ENCODE peak calls at places on chromosomes 6 and 20, in five cellular contexts. E is ovary, I is HL-60, Y is astrocyte of the spinal cord, M is esophagus squamous epithelium. J is an unnamed sample.

GRCh38 chr20:60883517-60883916 is 368.5 kb upstream of the CDH4 start:
- DNase-seq in Y (no peak), M (no peak), I (no peak), E (no peak), J (no peak)

GRCh38 chr20:46929902-46930301 is 35.3 kb downstream of the EYA2 start:
- DNase-seq in Y (no peak), M (no peak), I (no peak), E (no peak), J (no peak)

GRCh38 chr6:20197251-20197650 is 15.0 kb downstream of the MBOAT1 start:
- DNase-seq in I (no peak), E (no peak), M (no peak), Y (no peak), J (no peak)

GRCh38 chr6:151179321-151179720 is 60.4 kb upstream of the AKAP12 start:
- DNase-seq in M (no peak), E (no peak), I (no peak), Y (peak; percentile 85), J (no peak)

GRCh38 chr6:121590941-121591340 is 155.5 kb downstream of the GJA1 start:
- DNase-seq in E (no peak), I (no peak), Y (no peak), M (no peak), J (no peak)

GRCh38 chr6:147508073-147508870 is at the start of gene SAMD5:
- DNase-seq in M (no peak), Y (peak; percentile 72), E (peak; percentile 23), I (no peak), J (no peak)

GRCh38 chr6:16344756-16345155 is 106.4 kb downstream of the GMPR start:
- DNase-seq in E (no peak), I (no peak), M (no peak), Y (peak; percentile 60), J (no peak)

GRCh38 chr20:651713-652610 is 1.0 kb downstream of the SRXN1 start:
- DNase-seq in Y (no peak), I (peak; percentile 25), M (no peak), E (no peak), J (no peak)

GRCh38 chr6:144410059-144410458 is 124.9 kb downstream of the UTRN start:
- DNase-seq in Y (no peak), E (no peak), M (no peak), I (no peak), J (no peak)

GRCh38 chr20:39429716-39430115 is 467.6 kb downstream of the DHX35 start:
- DNase-seq in I (no peak), Y (no peak), E (no peak), M (no peak), J (no peak)

GRCh38 chr20:22285555-22285954 is 298.8 kb downstream of the FOXA2 start:
- DNase-seq in M (no peak), Y (no peak), I (no peak), E (no peak), J (no peak)

GRCh38 chr20:4134355-4134834 is 119.0 kb upstream of the RNF24 start:
- DNase-seq in Y (no peak), M (no peak), E (no peak), I (no peak), J (no peak)

GRCh38 chr6:87407531-87407895 is 259 bp upstream of the CFAP206 start:
- DNase-seq in I (no peak), M (no peak), Y (peak; percentile 55), E (no peak), J (no peak)

GRCh38 chr20:33183292-33183691 is 15.3 kb downstream of the BPIFA2 start:
- DNase-seq in E (no peak), I (no peak), Y (no peak), M (no peak), J (no peak)

GRCh38 chr6:149043476-149044130 is 273.9 kb upstream of the TAB2 start:
- DNase-seq in E (no peak), M (no peak), Y (no peak), I (peak; percentile 53), J (no peak)

GRCh38 chr6:55980627-55981211 is 105.3 kb upstream of the BMP5 start:
- DNase-seq in I (no peak), Y (peak; percentile 50), M (no peak), E (peak; percentile 26), J (no peak)

GRCh38 chr6:39758905-39759605 is 33.1 kb upstream of the DAAM2 start:
- DNase-seq in I (no peak), E (no peak), Y (no peak), M (no peak), J (no peak)

GRCh38 chr6:43969158-43969981 is 157.9 kb downstream of the MRPL14 start:
- DNase-seq in I (no peak), Y (no peak), E (no peak), M (no peak), J (no peak)

GRCh38 chr6:154440022-154440421 is 70.5 kb downstream of the CNKSR3 start:
- DNase-seq in I (no peak), Y (no peak), E (no peak), M (no peak), J (no peak)

GRCh38 chr6:8535505-8535904 is 100.2 kb upstream of the SLC35B3 start:
- DNase-seq in E (no peak), Y (no peak), I (no peak), M (no peak), J (no peak)

GRCh38 chr20:57786304-57786942 is 76.6 kb upstream of the PMEPA1 start:
- DNase-seq in E (no peak), Y (no peak), I (no peak), M (no peak), J (no peak)

GRCh38 chr20:25310268-25310920 is 62.5 kb downstream of the PYGB start:
- DNase-seq in M (peak; percentile 37), E (peak; percentile 46), Y (peak; percentile 87), I (peak; percentile 77), J (peak; percentile 50)

GRCh38 chr6:52517502-52518278 is 59.2 kb downstream of the TRAM2 start:
- DNase-seq in I (no peak), Y (peak; percentile 97), E (peak; percentile 93), M (no peak), J (peak; percentile 21)
- H3K4me3 ChIP-seq in I (no peak overlapping the region), Y (no peak overlapping the region), E (no peak overlapping the region), M (no peak overlapping the region), J (no peak overlapping the region)

GRCh38 chr6:141607956-141608355 is 524.8 kb upstream of the GJE1 start:
- DNase-seq in E (no peak), I (no peak), M (no peak), Y (no peak), J (no peak)

GRCh38 chr6:141610741-141611140 is 522.0 kb upstream of the GJE1 start:
- DNase-seq in M (no peak), I (no peak), Y (peak; percentile 14), E (no peak), J (no peak)
- TF ChIP-seq CTCF in M (no peak), I (no peak), Y (peak; percentile 41), E (no peak), J (no peak)

GRCh38 chr20:44153636-44154043 is 33.3 kb downstream of the JPH2 start:
- DNase-seq in I (no peak), M (no peak), Y (peak; percentile 18), E (no peak), J (no peak)
- H3K4me3 ChIP-seq in I (no peak overlapping the region), M (no peak overlapping the region), Y (no peak overlapping the region), E (no peak overlapping the region), J (no peak overlapping the region)

DNA sequence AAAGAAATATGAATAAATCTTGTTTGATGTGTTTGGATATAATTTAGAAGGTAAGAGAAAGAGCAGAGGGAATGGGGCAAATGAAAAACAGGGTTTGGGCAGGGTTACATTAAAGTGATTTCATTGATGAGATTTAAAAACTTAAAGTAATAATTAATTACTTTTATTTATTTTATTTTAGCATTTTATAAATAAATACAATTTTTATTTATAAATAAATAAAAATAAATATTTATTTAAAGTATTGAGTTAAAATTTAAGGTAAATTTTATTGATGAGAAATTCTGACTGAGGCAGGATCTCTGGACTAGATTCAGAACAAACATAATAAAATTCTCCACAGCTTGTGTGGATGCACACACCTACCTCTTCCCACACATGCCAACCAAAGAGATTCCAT is 584.1 kb upstream of the BTBD3 start:
- DNase-seq in I (no peak), Y (no peak), M (no peak), E (no peak), J (no peak)
- TF ChIP-seq CTCF in I (no peak), Y (no peak), M (no peak), E (no peak), J (no peak)

GRCh38 chr6:4732691-4733315 is 43.4 kb upstream of the CDYL start:
- DNase-seq in Y (peak; percentile 90), E (peak; percentile 40), M (no peak), I (no peak), J (no peak)
- H3K4me3 ChIP-seq in Y (peak overlapping the region; percentile 2), E (peak overlapping the region; percentile 32), M (peak overlapping the region; percentile 6), I (no peak overlapping the region), J (no peak overlapping the region)